ENCODE peak calls at places on chromosomes 7 and 10, in eight cellular contexts. H is occipital lobe; L is activated CD4-positive, alpha-beta T cell treated with anti-CD3 and anti-CD28 coated beads, Interleukin-2, amount 50 U/mL, for 24 hours; U is stromal cell of bone marrow; B is stimulated activated CD8-positive, alpha-beta memory T cell treated with anti-CD3 and anti-CD28 coated beads, Interleukin-7, amount 100 ng/mL, for 4 hours; N is SK-N-MC; Q is left ventricle myocardium inferior; Y is stimulated activated CD4-positive, alpha-beta T cell treated with anti-CD3 and anti-CD28 coated beads, Interleukin-15, amount 100 ng/mL, for 24 hours. J is an unnamed sample.

GRCh38 chr7:47366960-47367359 is 215.0 kb downstream of the TNS3 start:
- DNase-seq in H (no peak), L (no peak), U (no peak), B (no peak), N (no peak), Q (no peak), Y (no peak), J (no peak)

GRCh38 chr10:13371879-13372470 is 23.9 kb upstream of the SEPHS1 start:
- DNase-seq in H (peak), L (no peak), U (peak), B (peak), N (peak), Q (peak), Y (peak), J (peak)

GRCh38 chr10:102863660-102864059 is 5.6 kb upstream of the AS3MT start:
- DNase-seq in H (no peak), L (no peak), U (no peak), B (no peak), N (no peak), Q (no peak), Y (no peak), J (no peak)

GRCh38 chr7:67764312-67764711 is 767.7 kb downstream of the TYW1 start:
- DNase-seq in H (no peak), L (no peak), U (no peak), B (no peak), N (no peak), Q (no peak), Y (no peak), J (peak)

GRCh38 chr7:27520828-27521790 is 141.6 kb downstream of the HIBADH start:
- DNase-seq in H (no peak), L (no peak), U (peak), B (no peak), N (no peak), Q (no peak), Y (no peak), J (no peak)

GRCh38 chr7:97771576-97771975 is 39.7 kb downstream of the TAC1 start:
- DNase-seq in H (no peak), L (no peak), U (no peak), B (no peak), N (no peak), Q (no peak), Y (no peak), J (no peak)

GRCh38 chr10:3785849-3786290 is 861 bp upstream of the KLF6 start:
- DNase-seq in H (no peak), L (peak), U (no peak), B (no peak), N (no peak), Q (no peak), Y (peak), J (no peak)

GRCh38 chr10:101602767-101603398 is 14.8 kb downstream of the DPCD start:
- DNase-seq in H (peak), L (peak), U (peak), B (peak), N (no peak), Q (peak), Y (peak), J (peak)

GRCh38 chr10:6140141-6140841 is 51.5 kb downstream of the RBM17 start:
- DNase-seq in H (no peak), L (no peak), U (no peak), B (no peak), N (no peak), Q (no peak), Y (peak), J (no peak)

GRCh38 chr10:86366902-86367338 is 325 bp upstream of the GRID1 start:
- DNase-seq in H (no peak), L (no peak), U (no peak), B (no peak), N (no peak), Q (no peak), Y (no peak), J (no peak)

GRCh38 chr7:42138691-42139090 is 98.3 kb downstream of the GLI3 start:
- DNase-seq in H (no peak), L (no peak), U (no peak), B (no peak), N (no peak), Q (no peak), Y (no peak), J (no peak)